ENCODE peak calls at places on chromosomes 1 and 21, in ten cellular contexts. K is neural progenitor cell, J is fibroblast of the aortic adventitia, A is endothelial cell, I is GM12878, X is Calu3, V is GM06990, N is hepatocyte, Z is foreskin fibroblast, P is fibroblast of lung. L is an unnamed sample.
A peak's percentile ranks its signal among the peaks of the same experiment; 100 is the strongest.

GRCh38 chr1:15799928-15800835 is 7.3 kb downstream of the UQCRHL start:
- DNase-seq in K (peak; percentile 44), J (peak; percentile 50), A (no peak), I (no peak), X (peak; percentile 88), V (no peak), N (peak; percentile 91), Z (peak; percentile 71), P (peak; percentile 41), L (no peak)

GRCh38 chr1:27598902-27599528 is 4.9 kb downstream of the AHDC1 start:
- DNase-seq in K (peak; percentile 36), J (peak; percentile 77), A (no peak), I (no peak), X (no peak), V (no peak), N (peak; percentile 91), Z (peak; percentile 61), P (peak; percentile 89), L (no peak)

GRCh38 chr1:163202833-163203451 is at the start of gene RGS5:
- DNase-seq in K (peak; percentile 77), J (peak; percentile 68), A (peak; percentile 39), I (no peak), X (no peak), V (no peak), N (no peak), Z (no peak), P (peak; percentile 74), L (no peak)

GRCh38 chr1:155960081-155960745 is 18.1 kb downstream of the ARHGEF2 start:
- DNase-seq in K (no peak), J (no peak), A (no peak), I (no peak), X (no peak), V (no peak), N (no peak), Z (no peak), P (no peak), L (no peak)

GRCh38 chr1:95622609-95623008 is 388.6 kb downstream of the RWDD3 start:
- DNase-seq in K (no peak), J (no peak), A (no peak), I (no peak), X (no peak), V (no peak), N (no peak), Z (no peak), P (no peak), L (no peak)

GRCh38 chr21:17798796-17799195 is 20.4 kb downstream of the C21orf91 start:
- DNase-seq in K (no peak), J (peak; percentile 11), A (no peak), I (no peak), X (no peak), V (no peak), N (no peak), Z (no peak), P (peak; percentile 40), L (no peak)

GRCh38 chr1:20008391-20008841 is 29.0 kb upstream of the PLA2G2A start:
- DNase-seq in K (no peak), J (peak; percentile 97), A (no peak), I (no peak), X (no peak), V (no peak), N (peak; percentile 60), Z (no peak), P (peak; percentile 69), L (no peak)

GRCh38 chr21:16159213-16159970 is 429.6 kb downstream of the USP25 start:
- DNase-seq in K (no peak), J (no peak), A (no peak), I (no peak), X (no peak), V (no peak), N (no peak), Z (peak; percentile 5), P (peak; percentile 69), L (no peak)

GRCh38 chr1:15678578-15678977 is 5.5 kb upstream of the PLEKHM2 start:
- DNase-seq in K (no peak), J (peak; percentile 67), A (no peak), I (peak; percentile 53), X (peak; percentile 14), V (peak; percentile 38), N (peak; percentile 44), Z (peak; percentile 84), P (peak; percentile 89), L (no peak)

GRCh38 chr1:208336136-208336535 is 92.0 kb upstream of the PLXNA2 start:
- DNase-seq in K (peak; percentile 93), J (no peak), A (no peak), I (no peak), X (no peak), V (no peak), N (no peak), Z (no peak), P (no peak), L (no peak)

DNA sequence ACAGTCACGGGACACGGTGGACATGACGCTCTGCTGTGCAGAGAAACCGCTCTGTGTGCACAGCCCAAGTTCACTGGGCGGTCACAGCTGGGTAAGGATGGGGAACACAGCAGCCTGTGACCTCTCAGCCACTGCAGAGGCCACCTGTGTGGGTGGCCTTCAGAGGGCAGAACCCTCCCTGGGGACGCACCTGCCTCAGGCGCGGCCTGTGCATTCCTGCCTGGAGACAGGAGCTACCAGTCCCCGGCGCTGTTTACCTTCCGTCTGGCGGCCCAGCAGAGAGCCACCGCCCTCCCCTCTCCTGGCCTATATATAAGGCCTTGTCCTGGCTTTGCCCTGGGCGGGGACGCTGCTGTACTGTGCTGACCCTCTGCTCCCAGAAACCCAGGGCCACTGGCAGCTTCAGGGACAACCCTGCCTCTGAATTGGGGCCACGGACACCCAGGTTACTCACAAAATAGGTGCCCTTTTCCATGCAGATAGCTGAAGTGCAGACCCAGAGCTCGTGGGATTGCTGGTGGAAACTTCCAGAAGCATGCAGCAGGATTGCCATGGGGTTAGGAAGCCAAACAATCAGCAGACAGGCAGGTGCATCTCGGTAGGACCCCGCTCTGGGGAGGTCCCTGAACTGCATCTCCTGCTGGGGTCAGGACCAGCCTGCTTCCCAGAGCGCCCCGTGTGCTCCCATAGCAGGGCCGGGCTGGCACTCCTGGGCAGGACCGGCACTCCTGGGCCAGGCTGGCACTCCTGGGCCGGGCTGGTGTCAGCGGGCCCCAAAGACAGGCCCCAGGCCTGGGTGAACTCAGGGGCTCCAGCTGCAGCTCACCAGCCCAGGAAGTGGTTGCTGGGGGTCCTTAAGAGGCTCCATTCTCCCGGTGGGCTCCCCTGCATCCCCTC is 83.6 kb downstream of the SIK1 start:
- DNase-seq in K (no peak), J (no peak), A (no peak), I (no peak), X (peak; percentile 82), V (no peak), N (peak; percentile 93), Z (no peak), P (no peak), L (no peak)
- TF ChIP-seq CTCF in K (no peak), J (no peak), A (no peak), I (no peak), X (no peak), V (no peak), N (no peak), Z (no peak), P (no peak), L (no peak)

GRCh38 chr1:33623811-33624210 is 151.4 kb downstream of the ZSCAN20 start:
- DNase-seq in K (no peak), J (no peak), A (no peak), I (no peak), X (no peak), V (no peak), N (no peak), Z (no peak), P (no peak), L (no peak)

GRCh38 chr1:33624261-33624990 is 152.0 kb downstream of the ZSCAN20 start:
- DNase-seq in K (no peak), J (no peak), A (no peak), I (no peak), X (no peak), V (no peak), N (no peak), Z (no peak), P (no peak), L (no peak)

GRCh38 chr1:33626801-33627200 is 154.4 kb downstream of the ZSCAN20 start:
- DNase-seq in K (no peak), J (no peak), A (no peak), I (no peak), X (no peak), V (no peak), N (no peak), Z (no peak), P (no peak), L (no peak)

GRCh38 chr1:33624991-33625870 is 152.8 kb downstream of the ZSCAN20 start:
- DNase-seq in K (no peak), J (no peak), A (no peak), I (no peak), X (no peak), V (peak; percentile 18), N (no peak), Z (no peak), P (no peak), L (no peak)
- TF ChIP-seq CTCF in K (peak; percentile 55), J (peak; percentile 30), A (peak; percentile 57), I (peak; percentile 42), X (no peak), V (peak; percentile 60), N (no peak), Z (peak; percentile 11), P (peak; percentile 24), L (peak; percentile 13)

GRCh38 chr1:50704126-50704525 is 255.9 kb downstream of the FAF1 start:
- DNase-seq in K (peak; percentile 52), J (peak; percentile 53), A (peak; percentile 40), I (no peak), X (peak; percentile 43), V (no peak), N (peak; percentile 50), Z (peak; percentile 12), P (peak; percentile 19), L (no peak)
- TF ChIP-seq CTCF in K (peak; percentile 80), J (peak; percentile 88), A (peak; percentile 93), I (peak; percentile 61), X (peak; percentile 78), V (peak; percentile 81), N (peak; percentile 78), Z (peak; percentile 84), P (peak; percentile 82), L (peak; percentile 72)

GRCh38 chr1:26536521-26536920 is 7.0 kb downstream of the RPS6KA1 start:
- DNase-seq in K (no peak), J (no peak), A (no peak), I (no peak), X (no peak), V (no peak), N (no peak), Z (no peak), P (no peak), L (no peak)

GRCh38 chr1:26537951-26538352 is 8.4 kb downstream of the RPS6KA1 start:
- DNase-seq in K (peak; percentile 32), J (peak; percentile 12), A (peak; percentile 41), I (no peak), X (peak; percentile 13), V (no peak), N (peak; percentile 74), Z (no peak), P (peak; percentile 32), L (no peak)

GRCh38 chr1:26540346-26540745 is 10.8 kb downstream of the RPS6KA1 start:
- DNase-seq in K (no peak), J (no peak), A (no peak), I (no peak), X (no peak), V (no peak), N (no peak), Z (no peak), P (no peak), L (no peak)

GRCh38 chr1:26539722-26540121 is 10.2 kb downstream of the RPS6KA1 start:
- DNase-seq in K (no peak), J (no peak), A (no peak), I (no peak), X (no peak), V (no peak), N (no peak), Z (no peak), P (no peak), L (no peak)

GRCh38 chr1:26538480-26539412 is 9.2 kb downstream of the RPS6KA1 start:
- DNase-seq in K (peak; percentile 64), J (peak; percentile 38), A (peak; percentile 37), I (no peak), X (peak; percentile 47), V (no peak), N (no peak), Z (no peak), P (peak; percentile 17), L (no peak)
- TF ChIP-seq CTCF in K (peak; percentile 60), J (peak; percentile 51), A (peak; percentile 70), I (peak; percentile 72), X (peak; percentile 15), V (peak; percentile 82), N (no peak), Z (peak; percentile 49), P (peak; percentile 50), L (peak; percentile 43)

L was measured in natural killer cell.